ENCODE peak calls at places on chromosome 13, in ten cellular contexts. P is left lung; D is CD4-positive, alpha-beta T cell; C is cardiac fibroblast; S is Panc1; L is spleen; O is omental fat pad; I is dorsolateral prefrontal cortex; Y is progenitor cell of endocrine pancreas; E is mucosa of descending colon. R is an unnamed sample.

GRCh38 chr13:28059214-28059613 is 41.2 kb downstream of the FLT3 start:
- DNase-seq in P (no peak), D (peak), C (peak), S (no peak), L (no peak), O (no peak), I (no peak), Y (no peak), E (no peak), R (peak)

GRCh38 chr13:64992314-64992713 is 2237.8 kb downstream of the PCDH9 start:
- DNase-seq in P (no peak), D (no peak), C (no peak), S (no peak), L (no peak), O (no peak), I (no peak), Y (no peak), E (no peak), R (peak)

GRCh38 chr13:64453831-64454230 is 2776.3 kb downstream of the PCDH9 start:
- DNase-seq in P (no peak), D (no peak), C (peak), S (no peak), L (no peak), O (no peak), I (no peak), Y (no peak), E (no peak), R (peak)

GRCh38 chr13:95865080-95865597 is 188.1 kb downstream of the UGGT2 start:
- DNase-seq in P (no peak), D (no peak), C (no peak), S (no peak), L (no peak), O (no peak), I (no peak), Y (no peak), E (no peak), R (peak)

GRCh38 chr13:97068964-97069815 is 74.9 kb upstream of the OXGR1 start:
- DNase-seq in P (no peak), D (no peak), C (no peak), S (no peak), L (no peak), O (no peak), I (no peak), Y (no peak), E (no peak), R (peak)

GRCh38 chr13:20399961-20400360 is 125.7 kb downstream of the CRYL1 start:
- DNase-seq in P (no peak), D (no peak), C (no peak), S (no peak), L (no peak), O (no peak), I (no peak), Y (no peak), E (no peak), R (no peak)

GRCh38 chr13:73304442-73304841 is 245.6 kb downstream of the KLF5 start:
- DNase-seq in P (no peak), D (no peak), C (no peak), S (no peak), L (no peak), O (no peak), I (no peak), Y (no peak), E (no peak), R (no peak)

GRCh38 chr13:40863723-40864122 is 74.3 kb downstream of the SLC25A15 start:
- DNase-seq in P (no peak), D (no peak), C (no peak), S (no peak), L (no peak), O (no peak), I (no peak), Y (no peak), E (no peak), R (no peak)

GRCh38 chr13:20902438-20903163 is at the start of gene XPO4:
- DNase-seq in P (peak), D (peak), C (peak), S (no peak), L (peak), O (peak), I (peak), Y (peak), E (peak), R (peak)

GRCh38 chr13:48156466-48156865 is 61.6 kb upstream of the MED4 start:
- DNase-seq in P (no peak), D (peak), C (no peak), S (no peak), L (peak), O (no peak), I (no peak), Y (no peak), E (peak), R (no peak)

GRCh38 chr13:110696776-110697175 is 9.1 kb downstream of the CARS2 start:
- DNase-seq in P (no peak), D (no peak), C (no peak), S (no peak), L (peak), O (no peak), I (no peak), Y (no peak), E (no peak), R (no peak)

GRCh38 chr13:113511361-113511760 is 20.9 kb upstream of the DCUN1D2 start:
- DNase-seq in P (no peak), D (no peak), C (no peak), S (no peak), L (no peak), O (no peak), I (no peak), Y (no peak), E (no peak), R (no peak)

GRCh38 chr13:96091932-96092253 is 2.0 kb downstream of the HS6ST3 start:
- DNase-seq in P (no peak), D (no peak), C (no peak), S (no peak), L (no peak), O (no peak), I (no peak), Y (no peak), E (no peak), R (no peak)

GRCh38 chr13:95185851-95186250 is 115.4 kb downstream of the ABCC4 start:
- DNase-seq in P (no peak), D (peak), C (peak), S (no peak), L (no peak), O (no peak), I (no peak), Y (no peak), E (no peak), R (no peak)

GRCh38 chr13:51959773-51960172 is 51.5 kb downstream of the ATP7B start:
- DNase-seq in P (no peak), D (no peak), C (no peak), S (no peak), L (no peak), O (no peak), I (no peak), Y (no peak), E (peak), R (no peak)

GRCh38 chr13:95264225-95264624 is 37.0 kb downstream of the ABCC4 start:
- DNase-seq in P (no peak), D (no peak), C (no peak), S (no peak), L (no peak), O (no peak), I (no peak), Y (no peak), E (no peak), R (no peak)

GRCh38 chr13:59643906-59644626 is 519.7 kb downstream of the DIAPH3 start:
- DNase-seq in P (no peak), D (no peak), C (no peak), S (no peak), L (no peak), O (no peak), I (no peak), Y (no peak), E (no peak), R (no peak)

GRCh38 chr13:28657784-28658538 is 969 bp upstream of the POMP start:
- DNase-seq in P (no peak), D (no peak), C (peak), S (no peak), L (no peak), O (no peak), I (no peak), Y (no peak), E (no peak), R (peak)

GRCh38 chr13:110907951-110908898 is 6.6 kb downstream of the ANKRD10 start:
- DNase-seq in P (no peak), D (no peak), C (peak), S (no peak), L (no peak), O (no peak), I (no peak), Y (no peak), E (no peak), R (peak)

GRCh38 chr13:87810391-87810801 is 139.2 kb downstream of the SLITRK5 start:
- DNase-seq in P (no peak), D (no peak), C (no peak), S (no peak), L (peak), O (no peak), I (no peak), Y (no peak), E (no peak), R (no peak)

GRCh38 chr13:39676315-39676876 is 20.9 kb downstream of the COG6 start:
- DNase-seq in P (no peak), D (peak), C (peak), S (no peak), L (no peak), O (no peak), I (no peak), Y (no peak), E (no peak), R (peak)

GRCh38 chr13:32650705-32651311 is 64.6 kb downstream of the PDS5B start:
- DNase-seq in P (no peak), D (peak), C (peak), S (no peak), L (no peak), O (no peak), I (peak), Y (no peak), E (no peak), R (peak)

DNA sequence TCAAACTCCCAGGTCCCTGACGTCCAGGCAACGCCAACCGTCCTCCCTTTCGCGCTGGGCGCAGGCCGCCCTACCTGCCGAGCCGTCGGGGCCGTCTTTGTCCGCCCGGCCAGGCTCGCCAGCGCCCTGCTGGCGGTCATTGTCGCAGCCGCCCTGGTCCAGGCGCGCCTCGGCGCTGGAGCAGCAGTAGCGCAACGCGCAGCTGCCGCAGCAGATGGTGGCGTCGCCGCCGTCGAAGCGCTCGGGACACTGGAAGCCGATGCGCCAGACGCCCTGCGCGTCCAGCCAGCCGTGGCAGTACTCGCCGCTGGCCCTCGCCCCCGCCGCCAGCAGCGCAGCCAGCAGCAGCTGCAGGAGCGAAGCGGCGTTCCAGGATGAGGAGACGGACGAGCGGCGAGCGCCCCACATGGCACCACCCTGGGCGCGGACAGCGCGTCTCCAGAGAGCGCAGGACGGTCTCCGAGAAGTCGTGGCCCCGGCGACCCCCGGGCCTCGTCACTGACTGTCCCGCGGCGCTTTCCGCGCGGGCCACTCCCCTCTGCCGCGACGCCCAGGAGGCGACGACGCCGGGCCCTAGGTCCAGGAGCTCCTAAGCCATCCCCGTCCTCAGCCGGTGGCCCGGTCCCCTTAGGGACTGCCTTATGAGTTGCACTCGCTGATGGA is 1.1 kb downstream of the SHISA2 start:
- DNase-seq in P (peak), D (no peak), C (peak), S (no peak), L (no peak), O (no peak), I (peak), Y (peak), E (no peak), R (peak)
- TF ChIP-seq CTCF in P (no peak), D (no peak), C (no peak), S (peak), L (no peak), O (no peak), I (no peak), Y (peak), E (no peak), R (no peak)

GRCh38 chr13:50268500-50268899 is 253.3 kb downstream of the KCNRG start:
- DNase-seq in P (no peak), D (no peak), C (peak), S (no peak), L (no peak), O (no peak), I (no peak), Y (no peak), E (no peak), R (peak)
- TF ChIP-seq CTCF in P (no peak), D (peak), C (peak), S (no peak), L (no peak), O (no peak), I (no peak), Y (no peak), E (no peak), R (peak)

GRCh38 chr13:80962173-80962572 is 621.2 kb upstream of the SPRY2 start:
- DNase-seq in P (no peak), D (no peak), C (no peak), S (no peak), L (no peak), O (no peak), I (no peak), Y (no peak), E (no peak), R (no peak)

GRCh38 chr13:80957019-80957650 is 616.2 kb upstream of the SPRY2 start:
- DNase-seq in P (no peak), D (no peak), C (peak), S (no peak), L (no peak), O (no peak), I (no peak), Y (no peak), E (no peak), R (no peak)

GRCh38 chr13:80965097-80965496 is 624.2 kb upstream of the SPRY2 start:
- DNase-seq in P (no peak), D (no peak), C (no peak), S (no peak), L (no peak), O (no peak), I (no peak), Y (no peak), E (no peak), R (no peak)

DNA sequence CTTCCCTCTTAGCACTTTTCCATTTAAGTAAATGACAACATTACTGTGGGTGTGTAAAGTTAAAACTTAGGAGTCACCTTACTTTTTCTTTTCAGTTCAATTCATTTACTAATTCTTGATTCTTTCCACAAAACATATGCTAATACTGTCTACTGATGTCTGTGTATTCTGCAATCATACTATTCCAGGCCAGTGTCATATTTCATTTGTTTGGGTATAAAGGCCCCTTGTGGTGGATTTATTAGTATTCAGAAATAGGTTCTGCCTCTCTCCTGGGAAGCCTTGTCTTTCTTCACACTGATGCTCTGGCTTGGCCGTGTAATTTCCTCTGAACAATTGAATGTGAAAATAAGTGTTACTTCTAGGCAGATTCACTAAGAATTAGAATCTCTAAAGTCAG is 621.9 kb upstream of the SPRY2 start:
- DNase-seq in P (no peak), D (no peak), C (peak), S (no peak), L (no peak), O (no peak), I (no peak), Y (no peak), E (no peak), R (peak)
- TF ChIP-seq CTCF in P (no peak), D (no peak), C (no peak), S (no peak), L (no peak), O (no peak), I (no peak), Y (no peak), E (no peak), R (peak)

DNA sequence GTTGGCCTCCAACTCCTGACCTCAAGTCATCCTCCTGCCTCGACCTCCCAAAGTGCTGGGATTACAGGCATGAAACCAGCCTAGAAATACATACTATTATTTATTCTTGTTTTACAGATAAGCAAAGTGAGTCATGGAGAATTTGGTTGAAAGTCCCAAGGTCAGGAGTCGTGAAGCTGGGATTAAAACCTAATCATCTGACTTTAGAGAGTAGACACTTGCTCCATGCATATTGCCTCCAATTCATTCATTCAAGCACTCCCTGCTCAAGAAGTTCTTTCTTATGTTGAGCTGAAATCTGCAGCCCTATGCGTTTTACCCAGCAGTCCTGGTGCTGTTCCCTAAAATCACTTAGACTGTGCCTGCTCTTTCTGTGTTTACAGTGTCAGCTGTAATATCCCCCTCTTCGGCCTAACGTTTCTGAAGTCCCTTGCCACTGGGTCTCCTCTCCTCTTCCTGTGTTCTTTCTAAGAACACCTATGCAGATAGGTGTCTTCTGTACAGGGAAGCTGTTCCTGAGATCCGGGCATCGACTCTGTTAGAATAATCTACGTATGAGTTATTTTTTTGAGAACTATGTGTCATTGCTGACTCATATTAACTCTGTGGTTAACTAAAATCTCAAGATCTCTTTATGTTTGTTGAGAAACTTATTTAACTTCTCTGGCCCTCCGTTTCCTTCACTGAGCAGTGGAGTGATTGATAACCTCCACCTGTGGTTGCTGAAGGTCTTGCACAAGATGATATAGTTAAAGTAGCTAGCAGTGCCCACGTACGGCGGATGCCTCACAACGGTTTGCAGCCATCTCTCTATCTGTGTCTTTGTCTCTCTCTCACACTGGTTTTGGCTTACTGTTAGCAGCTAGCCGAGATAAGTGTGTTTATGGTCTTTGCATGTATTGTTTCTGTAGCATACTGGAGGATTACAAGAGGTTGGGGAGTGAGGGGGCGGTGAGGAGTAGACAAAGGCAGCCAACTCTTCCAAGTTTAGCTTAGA is 4.6 kb downstream of the ALOX5AP start:
- DNase-seq in P (no peak), D (peak), C (peak), S (no peak), L (no peak), O (no peak), I (no peak), Y (no peak), E (no peak), R (peak)
- TF ChIP-seq CTCF in P (no peak), D (no peak), C (no peak), S (no peak), L (no peak), O (no peak), I (no peak), Y (no peak), E (no peak), R (no peak)

DNA sequence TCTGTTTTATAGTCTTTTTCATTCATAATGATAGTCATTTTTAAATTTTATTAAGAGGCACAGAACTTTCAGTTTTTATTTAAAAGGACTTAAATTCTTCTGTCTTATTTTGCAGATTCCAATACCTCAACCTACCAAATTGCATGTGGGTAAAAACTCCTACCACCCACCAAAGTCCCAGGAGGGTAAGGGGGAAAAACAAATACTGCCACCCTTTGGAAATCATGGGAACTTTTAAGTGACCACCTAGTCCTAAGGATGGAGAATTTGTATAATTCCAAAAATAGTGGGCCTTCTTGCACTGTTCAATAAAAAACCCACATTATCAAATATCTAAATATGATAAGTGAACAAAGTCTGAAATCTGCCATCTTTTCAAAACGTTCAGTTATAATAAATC is 9.7 kb downstream of the SUPT20H start:
- DNase-seq in P (no peak), D (no peak), C (no peak), S (no peak), L (no peak), O (no peak), I (no peak), Y (no peak), E (no peak), R (no peak)
- TF ChIP-seq CTCF in P (no peak), D (no peak), C (peak), S (peak), L (no peak), O (no peak), I (no peak), Y (peak), E (no peak), R (peak)

GRCh38 chr13:101916758-101917474 is 464.4 kb downstream of the ITGBL1 start:
- DNase-seq in P (peak), D (no peak), C (no peak), S (no peak), L (no peak), O (no peak), I (no peak), Y (no peak), E (no peak), R (no peak)

GRCh38 chr13:101915755-101916107 is 463.3 kb downstream of the ITGBL1 start:
- DNase-seq in P (no peak), D (no peak), C (no peak), S (no peak), L (no peak), O (no peak), I (no peak), Y (no peak), E (no peak), R (no peak)

GRCh38 chr13:101915333-101915732 is 462.9 kb downstream of the ITGBL1 start:
- DNase-seq in P (no peak), D (no peak), C (no peak), S (no peak), L (no peak), O (no peak), I (no peak), Y (no peak), E (no peak), R (no peak)

GRCh38 chr13:101917475-101917810 is 465.0 kb downstream of the ITGBL1 start:
- DNase-seq in P (peak), D (no peak), C (no peak), S (no peak), L (no peak), O (no peak), I (no peak), Y (no peak), E (no peak), R (no peak)

GRCh38 chr13:101916108-101916757 is 463.8 kb downstream of the ITGBL1 start:
- DNase-seq in P (peak), D (no peak), C (no peak), S (no peak), L (no peak), O (no peak), I (no peak), Y (no peak), E (peak), R (peak)
- TF ChIP-seq CTCF in P (no peak), D (no peak), C (peak), S (no peak), L (no peak), O (no peak), I (peak), Y (peak), E (no peak), R (peak)